ENCODE peak calls at places on chromosome 4, in nine cellular contexts. J, I, T, X, W, P, Z, F and K are unnamed samples.

GRCh38 chr4:181897935-181898334 is 345.3 kb upstream of the TENM3 start:
- DNase-seq in F (no peak), Z (no peak), P (no peak), J (no peak), I (no peak), W (no peak), T (peak), X (peak), K (no peak)

GRCh38 chr4:126991965-126992364 is 640.8 kb upstream of the INTU start:
- DNase-seq in Z (no peak), J (no peak), I (peak), T (peak), X (no peak), F (no peak), W (no peak), P (no peak), K (no peak)

GRCh38 chr4:6746721-6747689 is 31.0 kb downstream of the BLOC1S4 start:
- DNase-seq in J (no peak), Z (no peak), I (no peak), P (peak), X (no peak), F (peak), W (no peak), T (peak), K (no peak)

GRCh38 chr4:20395160-20395773 is 143.6 kb downstream of the SLIT2 start:
- DNase-seq in J (peak), F (no peak), P (peak), I (no peak), X (peak), Z (peak), W (peak), T (peak), K (peak)

GRCh38 chr4:188903995-188904394 is 764.8 kb downstream of the TRIML1 start:
- DNase-seq in F (no peak), W (no peak), I (no peak), Z (no peak), J (no peak), X (no peak), T (no peak), P (no peak), K (no peak)

GRCh38 chr4:111798840-111799239 is 346.4 kb upstream of the FAM241A start:
- DNase-seq in I (no peak), P (no peak), X (no peak), W (no peak), Z (peak), T (no peak), F (no peak), J (no peak), K (no peak)

GRCh38 chr4:7044415-7044930 is 1.3 kb downstream of the TADA2B start:
- DNase-seq in F (no peak), Z (no peak), P (no peak), J (no peak), X (no peak), T (peak), I (no peak), W (no peak), K (no peak)

GRCh38 chr4:96102541-96103018 is 262.7 kb downstream of the PDHA2 start:
- DNase-seq in Z (no peak), W (no peak), T (peak), P (no peak), I (peak), F (no peak), X (no peak), J (no peak), K (no peak)

GRCh38 chr4:108152980-108153379 is 15.8 kb downstream of the LEF1 start:
- DNase-seq in I (no peak), Z (no peak), X (no peak), W (no peak), P (no peak), F (no peak), J (no peak), T (no peak), K (no peak)

GRCh38 chr4:162838671-162839070 is 328.0 kb downstream of the NAF1 start:
- DNase-seq in P (no peak), T (no peak), F (no peak), J (no peak), X (peak), W (no peak), I (no peak), Z (no peak), K (no peak)

GRCh38 chr4:3010998-3011397 is 47.6 kb downstream of the GRK4 start:
- DNase-seq in T (peak), F (no peak), X (no peak), I (no peak), P (no peak), Z (no peak), W (no peak), J (no peak), K (no peak)

GRCh38 chr4:22410645-22411247 is 105.1 kb downstream of the ADGRA3 start:
- DNase-seq in Z (no peak), J (peak), T (peak), P (no peak), F (no peak), I (no peak), X (no peak), W (no peak), K (no peak)

GRCh38 chr4:67019670-67020069 is 525.6 kb downstream of the CENPC start:
- DNase-seq in T (peak), Z (no peak), P (no peak), F (no peak), J (no peak), W (no peak), X (no peak), I (no peak), K (no peak)

GRCh38 chr4:31192372-31192771 is 472.2 kb downstream of the PCDH7 start:
- DNase-seq in Z (no peak), F (no peak), P (peak), J (no peak), I (no peak), W (no peak), X (no peak), T (peak), K (no peak)

GRCh38 chr4:145716200-145716599 is 36.3 kb downstream of the C4orf51 start:
- DNase-seq in P (no peak), I (no peak), Z (no peak), T (peak), W (no peak), J (no peak), X (no peak), F (no peak), K (no peak)

GRCh38 chr4:159012381-159012780 is 90.5 kb upstream of the RAPGEF2 start:
- DNase-seq in F (no peak), X (no peak), T (peak), W (no peak), J (no peak), Z (no peak), P (no peak), I (no peak), K (no peak)

GRCh38 chr4:47000406-47000805 is 7.0 kb upstream of the GABRA4 start:
- DNase-seq in W (no peak), P (no peak), T (no peak), I (no peak), X (no peak), F (no peak), Z (no peak), J (no peak), K (no peak)

GRCh38 chr4:40990202-40990898 is 224.0 kb downstream of the APBB2 start:
- DNase-seq in F (no peak), X (peak), W (no peak), T (peak), I (peak), Z (no peak), J (no peak), P (no peak), K (no peak)

GRCh38 chr4:18689308-18689915 is 667.9 kb upstream of the LCORL start:
- DNase-seq in W (peak), P (peak), T (peak), I (peak), J (peak), F (no peak), X (peak), Z (peak), K (peak)

GRCh38 chr4:106614446-106614845 is 245.9 kb upstream of the GIMD1 start:
- DNase-seq in P (no peak), J (no peak), Z (no peak), X (peak), W (no peak), I (no peak), T (peak), F (no peak), K (no peak)

GRCh38 chr4:25343671-25344070 is 31.1 kb downstream of the ZCCHC4 start:
- DNase-seq in Z (no peak), J (no peak), X (no peak), W (no peak), I (no peak), T (no peak), P (no peak), F (no peak), K (no peak)

GRCh38 chr4:52713456-52713937 is 37.7 kb downstream of the ERVMER34-1 start:
- DNase-seq in I (no peak), X (no peak), J (no peak), T (no peak), F (no peak), Z (no peak), W (no peak), P (no peak), K (no peak)